ENCODE peak calls at places on chromosomes 3 and 15, in six cellular contexts. One of them, this sample, is unnamed.

GRCh38 chr15:83904107-83904720 is 250.3 kb downstream of the ADAMTSL3 start:
- DNase-seq in dorsolateral prefrontal cortex: no peak
- DNase-seq in K562: no peak
- DNase-seq in ovary: peak; percentile 45
- DNase-seq in NCI-H1048: no peak
- DNase-seq in activated T-cell treated with anti-CD3 and anti-CD28 coated beads, Interleukin-2, amount 50 U/mL, for 72 hours: no peak
- DNase-seq in this sample: no peak

GRCh38 chr3:32603064-32603463 is 32.4 kb upstream of the DYNC1LI1 start:
- DNase-seq in NCI-H1048: no peak
- DNase-seq in K562: no peak
- DNase-seq in dorsolateral prefrontal cortex: no peak
- DNase-seq in activated T-cell treated with anti-CD3 and anti-CD28 coated beads, Interleukin-2, amount 50 U/mL, for 72 hours: no peak
- DNase-seq in ovary: no peak
- DNase-seq in this sample: no peak

GRCh38 chr3:46734773-46735172 is 17.1 kb upstream of the PRSS50 start:
- DNase-seq in dorsolateral prefrontal cortex: no peak
- DNase-seq in activated T-cell treated with anti-CD3 and anti-CD28 coated beads, Interleukin-2, amount 50 U/mL, for 72 hours: no peak
- DNase-seq in ovary: no peak
- DNase-seq in K562: no peak
- DNase-seq in NCI-H1048: no peak
- DNase-seq in this sample: no peak

GRCh38 chr15:31317980-31318342 is 8.7 kb upstream of the KLF13 start:
- DNase-seq in K562: no peak
- DNase-seq in NCI-H1048: no peak
- DNase-seq in ovary: no peak
- DNase-seq in activated T-cell treated with anti-CD3 and anti-CD28 coated beads, Interleukin-2, amount 50 U/mL, for 72 hours: no peak
- DNase-seq in dorsolateral prefrontal cortex: no peak
- DNase-seq in this sample: no peak

GRCh38 chr15:66854012-66854965 is 152.3 kb downstream of the SMAD6 start:
- DNase-seq in K562: no peak
- DNase-seq in activated T-cell treated with anti-CD3 and anti-CD28 coated beads, Interleukin-2, amount 50 U/mL, for 72 hours: no peak
- DNase-seq in NCI-H1048: no peak
- DNase-seq in dorsolateral prefrontal cortex: no peak
- DNase-seq in ovary: no peak
- DNase-seq in this sample: no peak

GRCh38 chr3:101512521-101513418 is at the start of gene SENP7:
- DNase-seq in activated T-cell treated with anti-CD3 and anti-CD28 coated beads, Interleukin-2, amount 50 U/mL, for 72 hours: peak; percentile 81
- DNase-seq in NCI-H1048: no peak
- DNase-seq in ovary: peak; percentile 89
- DNase-seq in K562: peak; percentile 87
- DNase-seq in dorsolateral prefrontal cortex: peak; percentile 78
- DNase-seq in this sample: peak; percentile 93

GRCh38 chr3:171770689-171771620 is 39.3 kb downstream of the PLD1 start:
- DNase-seq in activated T-cell treated with anti-CD3 and anti-CD28 coated beads, Interleukin-2, amount 50 U/mL, for 72 hours: no peak
- DNase-seq in NCI-H1048: peak; percentile 83
- DNase-seq in dorsolateral prefrontal cortex: no peak
- DNase-seq in K562: peak; percentile 34
- DNase-seq in ovary: peak; percentile 58
- DNase-seq in this sample: no peak

GRCh38 chr3:156151824-156152428 is 31.5 kb downstream of the KCNAB1 start:
- DNase-seq in ovary: peak; percentile 38
- DNase-seq in dorsolateral prefrontal cortex: peak; percentile 76
- DNase-seq in NCI-H1048: peak; percentile 8
- DNase-seq in K562: peak; percentile 47
- DNase-seq in activated T-cell treated with anti-CD3 and anti-CD28 coated beads, Interleukin-2, amount 50 U/mL, for 72 hours: peak; percentile 57
- DNase-seq in this sample: peak; percentile 79

GRCh38 chr3:50204052-50204803 is 843 bp upstream of the SLC38A3 start:
- DNase-seq in ovary: peak; percentile 28
- DNase-seq in NCI-H1048: no peak
- DNase-seq in K562: no peak
- DNase-seq in dorsolateral prefrontal cortex: no peak
- DNase-seq in activated T-cell treated with anti-CD3 and anti-CD28 coated beads, Interleukin-2, amount 50 U/mL, for 72 hours: no peak
- DNase-seq in this sample: no peak

GRCh38 chr15:55241895-55242294 is 45.2 kb upstream of the RSL24D1 start:
- DNase-seq in ovary: no peak
- DNase-seq in activated T-cell treated with anti-CD3 and anti-CD28 coated beads, Interleukin-2, amount 50 U/mL, for 72 hours: no peak
- DNase-seq in NCI-H1048: no peak
- DNase-seq in dorsolateral prefrontal cortex: no peak
- DNase-seq in K562: no peak
- DNase-seq in this sample: no peak

This sample was measured in Right ventricle myocardium superior.